ENCODE peak calls at places on chromosomes 6 and 20, in seven cellular contexts. One of them, this sample, is unnamed.

GRCh38 chr6:90025418-90026089 is 131.3 kb downstream of the GJA10 start:
- DNase-seq in Peyer's patch: no peak
- DNase-seq in ovary: no peak
- DNase-seq in left ventricle myocardium inferior: no peak
- DNase-seq in uterus: peak
- DNase-seq in HFFc6: peak
- DNase-seq in AG10803: peak
- DNase-seq in this sample: peak

GRCh38 chr6:143581835-143582480 is 70.4 kb upstream of the FUCA2 start:
- DNase-seq in Peyer's patch: no peak
- DNase-seq in ovary: no peak
- DNase-seq in left ventricle myocardium inferior: no peak
- DNase-seq in uterus: no peak
- DNase-seq in HFFc6: peak
- DNase-seq in AG10803: peak
- DNase-seq in this sample: no peak

GRCh38 chr6:137731960-137732616 is 135.0 kb upstream of the TNFAIP3 start:
- DNase-seq in Peyer's patch: no peak
- DNase-seq in ovary: no peak
- DNase-seq in left ventricle myocardium inferior: no peak
- DNase-seq in uterus: no peak
- DNase-seq in HFFc6: peak
- DNase-seq in AG10803: peak
- DNase-seq in this sample: no peak

GRCh38 chr20:15875446-15875845 is 697.8 kb downstream of the KIF16B start:
- DNase-seq in Peyer's patch: no peak
- DNase-seq in ovary: no peak
- DNase-seq in left ventricle myocardium inferior: no peak
- DNase-seq in uterus: no peak
- DNase-seq in HFFc6: no peak
- DNase-seq in AG10803: no peak
- DNase-seq in this sample: no peak

GRCh38 chr6:3455121-3455489 is 1.7 kb downstream of the SLC22A23 start:
- DNase-seq in Peyer's patch: peak
- DNase-seq in ovary: no peak
- DNase-seq in left ventricle myocardium inferior: no peak
- DNase-seq in uterus: no peak
- DNase-seq in HFFc6: no peak
- DNase-seq in AG10803: no peak
- DNase-seq in this sample: no peak

GRCh38 chr20:62566266-62566665 is 76.0 kb upstream of the SLCO4A1 start:
- DNase-seq in Peyer's patch: no peak
- DNase-seq in ovary: no peak
- DNase-seq in left ventricle myocardium inferior: no peak
- DNase-seq in uterus: no peak
- DNase-seq in HFFc6: no peak
- DNase-seq in AG10803: no peak
- DNase-seq in this sample: no peak

GRCh38 chr6:149863596-149863845 is 638 bp downstream of the LRP11 start:
- DNase-seq in Peyer's patch: no peak
- DNase-seq in ovary: no peak
- DNase-seq in left ventricle myocardium inferior: no peak
- DNase-seq in uterus: no peak
- DNase-seq in HFFc6: no peak
- DNase-seq in AG10803: no peak
- DNase-seq in this sample: no peak

GRCh38 chr6:87745966-87746721 is 44.1 kb upstream of the AKIRIN2 start:
- DNase-seq in Peyer's patch: no peak
- DNase-seq in ovary: no peak
- DNase-seq in left ventricle myocardium inferior: no peak
- DNase-seq in uterus: no peak
- DNase-seq in HFFc6: no peak
- DNase-seq in AG10803: peak
- DNase-seq in this sample: no peak

GRCh38 chr6:41488064-41488391 is 58.2 kb upstream of the FOXP4 start:
- DNase-seq in Peyer's patch: no peak
- DNase-seq in ovary: no peak
- DNase-seq in left ventricle myocardium inferior: no peak
- DNase-seq in uterus: no peak
- DNase-seq in HFFc6: no peak
- DNase-seq in AG10803: no peak
- DNase-seq in this sample: no peak

GRCh38 chr20:49594929-49595311 is 27.0 kb upstream of the PTGIS start:
- DNase-seq in Peyer's patch: no peak
- DNase-seq in ovary: no peak
- DNase-seq in left ventricle myocardium inferior: no peak
- DNase-seq in uterus: no peak
- DNase-seq in HFFc6: no peak
- DNase-seq in AG10803: no peak
- DNase-seq in this sample: no peak

DNA sequence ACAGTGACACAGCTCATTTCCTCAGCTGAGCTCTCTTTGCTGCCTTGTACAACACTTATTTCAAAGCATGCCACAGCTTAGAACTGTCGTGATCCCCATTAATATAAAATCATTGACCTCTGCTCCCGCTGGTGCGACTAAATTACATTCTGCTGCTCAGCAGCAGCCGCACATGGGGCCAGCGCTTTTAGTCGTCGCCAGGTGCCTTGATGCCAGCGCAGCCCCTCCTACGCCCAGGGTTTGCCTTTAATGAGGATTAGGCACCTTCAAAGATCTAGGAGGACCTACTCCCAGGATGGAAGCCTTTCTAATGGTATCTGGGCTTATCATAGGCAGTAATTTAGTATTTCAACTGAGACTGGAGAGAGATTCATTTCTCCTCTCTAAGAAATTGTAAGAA is 717.9 kb upstream of the POU3F2 start:
- DNase-seq in Peyer's patch: no peak
- DNase-seq in ovary: no peak
- DNase-seq in left ventricle myocardium inferior: no peak
- DNase-seq in uterus: no peak
- DNase-seq in HFFc6: no peak
- DNase-seq in AG10803: no peak
- DNase-seq in this sample: no peak
- TF ChIP-seq CTCF in Peyer's patch: no peak
- TF ChIP-seq CTCF in ovary: no peak
- TF ChIP-seq CTCF in left ventricle myocardium inferior: no peak
- TF ChIP-seq CTCF in uterus: no peak
- TF ChIP-seq CTCF in HFFc6: no peak
- TF ChIP-seq CTCF in AG10803: no peak
- TF ChIP-seq CTCF in this sample: no peak

DNA sequence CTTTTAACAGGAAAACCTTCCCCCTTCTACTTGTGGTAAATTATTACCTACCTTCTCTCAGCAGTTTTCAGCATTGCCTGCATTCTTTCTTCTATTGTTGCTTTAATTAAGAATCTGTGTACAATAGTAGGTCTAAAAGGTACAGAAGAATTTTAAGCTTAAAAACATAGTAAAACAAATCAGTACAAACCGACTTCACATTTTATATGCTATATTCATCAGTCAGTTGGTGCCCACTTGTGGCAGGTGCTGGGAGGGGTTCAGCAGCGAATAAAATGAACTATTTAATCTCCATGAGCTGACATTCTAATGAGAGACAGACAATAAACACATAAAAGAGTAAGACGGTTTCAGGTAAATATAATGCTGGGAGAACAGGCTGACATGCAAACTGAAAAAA is 73.4 kb upstream of the FBXO30 start:
- DNase-seq in Peyer's patch: no peak
- DNase-seq in ovary: no peak
- DNase-seq in left ventricle myocardium inferior: peak
- DNase-seq in uterus: no peak
- DNase-seq in HFFc6: peak
- DNase-seq in AG10803: peak
- DNase-seq in this sample: no peak
- TF ChIP-seq CTCF in Peyer's patch: peak
- TF ChIP-seq CTCF in ovary: no peak
- TF ChIP-seq CTCF in left ventricle myocardium inferior: peak
- TF ChIP-seq CTCF in uterus: peak
- TF ChIP-seq CTCF in HFFc6: peak
- TF ChIP-seq CTCF in AG10803: peak
- TF ChIP-seq CTCF in this sample: peak

DNA sequence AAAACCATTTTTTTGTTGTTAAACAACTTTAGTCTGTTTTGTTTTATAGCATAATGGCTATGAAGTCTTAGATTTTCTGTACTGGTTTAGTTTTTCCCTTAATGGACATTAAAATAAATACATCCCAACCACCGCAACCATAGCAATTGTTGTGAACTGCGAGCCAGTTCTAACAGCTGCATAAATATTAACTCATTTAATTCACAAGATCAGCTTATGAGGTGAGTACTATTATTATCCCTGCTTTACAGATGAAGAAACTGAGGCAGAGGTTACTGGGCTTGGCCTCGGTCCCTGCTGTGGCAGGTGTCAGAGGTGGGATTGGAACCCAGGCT is 23.1 kb downstream of the MOCS3 start:
- DNase-seq in Peyer's patch: no peak
- DNase-seq in ovary: no peak
- DNase-seq in left ventricle myocardium inferior: no peak
- DNase-seq in uterus: no peak
- DNase-seq in HFFc6: no peak
- DNase-seq in AG10803: no peak
- DNase-seq in this sample: no peak
- TF ChIP-seq CTCF in Peyer's patch: no peak
- TF ChIP-seq CTCF in ovary: no peak
- TF ChIP-seq CTCF in left ventricle myocardium inferior: no peak
- TF ChIP-seq CTCF in uterus: no peak
- TF ChIP-seq CTCF in HFFc6: peak
- TF ChIP-seq CTCF in AG10803: no peak
- TF ChIP-seq CTCF in this sample: no peak

GRCh38 chr6:106321940-106322339 is 3.6 kb downstream of the ATG5 start:
- DNase-seq in Peyer's patch: no peak
- DNase-seq in ovary: no peak
- DNase-seq in left ventricle myocardium inferior: no peak
- DNase-seq in uterus: no peak
- DNase-seq in HFFc6: no peak
- DNase-seq in AG10803: no peak
- DNase-seq in this sample: no peak

GRCh38 chr6:106324726-106325335 is 729 bp downstream of the ATG5 start:
- DNase-seq in Peyer's patch: no peak
- DNase-seq in ovary: no peak
- DNase-seq in left ventricle myocardium inferior: no peak
- DNase-seq in uterus: no peak
- DNase-seq in HFFc6: no peak
- DNase-seq in AG10803: peak
- DNase-seq in this sample: no peak

GRCh38 chr6:106325336-106326178 is at the start of gene ATG5:
- DNase-seq in Peyer's patch: peak
- DNase-seq in ovary: peak
- DNase-seq in left ventricle myocardium inferior: peak
- DNase-seq in uterus: peak
- DNase-seq in HFFc6: peak
- DNase-seq in AG10803: peak
- DNase-seq in this sample: peak
- TF ChIP-seq CTCF in Peyer's patch: no peak
- TF ChIP-seq CTCF in ovary: peak
- TF ChIP-seq CTCF in left ventricle myocardium inferior: no peak
- TF ChIP-seq CTCF in uterus: no peak
- TF ChIP-seq CTCF in HFFc6: no peak
- TF ChIP-seq CTCF in AG10803: no peak
- TF ChIP-seq CTCF in this sample: no peak